ENCODE peak calls at places on chromosomes 4 and X, in four cellular contexts. P is left lung; N is activated gamma-delta T cell treated with anti-CD3 and anti-CD28 coated beads, Interleukin-2, amount 50 U/mL, for 16 hours; X is H1. I is an unnamed sample.

GRCh38 chrX:11113731-11114130 is 2.6 kb downstream of the HCCS start:
- DNase-seq in P (no peak), N (no peak), X (no peak), I (no peak)

GRCh38 chr4:47716017-47716416 is 121.8 kb downstream of the CORIN start:
- DNase-seq in P (no peak), N (no peak), X (no peak), I (no peak)

GRCh38 chr4:16838226-16838875 is 60.1 kb downstream of the LDB2 start:
- DNase-seq in P (no peak), N (no peak), X (no peak), I (no peak)

GRCh38 chr4:94534401-94535312 is 82.9 kb downstream of the PDLIM5 start:
- DNase-seq in P (no peak), N (no peak), X (no peak), I (no peak)

GRCh38 chr4:140156529-140157171 is 2.7 kb upstream of the MAML3 start:
- DNase-seq in P (no peak), N (no peak), X (no peak), I (no peak)

GRCh38 chr4:4317496-4318232 is 27.6 kb downstream of the ZBTB49 start:
- DNase-seq in P (no peak), N (no peak), X (no peak), I (no peak)

GRCh38 chrX:55839480-55839879 is 121.9 kb downstream of the RRAGB start:
- DNase-seq in P (no peak), N (no peak), X (peak), I (no peak)

GRCh38 chr4:151227731-151228130 is 49.2 kb upstream of the PRSS48 start:
- DNase-seq in P (peak), N (no peak), X (no peak), I (no peak)

GRCh38 chr4:134465417-134465816 is 263.8 kb upstream of the PABPC4L start:
- DNase-seq in P (no peak), N (no peak), X (no peak), I (no peak)

GRCh38 chr4:23922535-23923115 is 32.8 kb upstream of the PPARGC1A start:
- DNase-seq in P (no peak), N (no peak), X (no peak), I (no peak)

GRCh38 chrX:16953606-16954211 is 7.3 kb downstream of the REPS2 start:
- DNase-seq in P (no peak), N (no peak), X (no peak), I (no peak)

GRCh38 chr4:87375719-87376291 is 15.2 kb downstream of the HSD17B11 start:
- DNase-seq in P (no peak), N (no peak), X (no peak), I (no peak)

GRCh38 chr4:107577743-107578142 is 142.3 kb downstream of the PAPSS1 start:
- DNase-seq in P (no peak), N (no peak), X (no peak), I (no peak)

GRCh38 chr4:30844861-30845582 is 124.9 kb downstream of the PCDH7 start:
- DNase-seq in P (no peak), N (no peak), X (no peak), I (no peak)

GRCh38 chr4:150510176-150510875 is 71.6 kb upstream of the MAB21L2 start:
- DNase-seq in P (no peak), N (no peak), X (no peak), I (no peak)

I was measured in natural killer cell treated with Interleukin-12 subunit alpha and Interleukin-12 subunit beta and Interleukin-15 and Interleukin-18, amount 100 ng/mL, for 72 hours.